ENCODE peak calls at places on chromosome 4, in four cellular contexts. One of them, this sample, is unnamed.

GRCh38 chr4:10119773-10120172 is 3.2 kb upstream of the WDR1 start:
- DNase-seq in cardiac muscle cell: no peak
- DNase-seq in HS-5: no peak
- DNase-seq in nephron progenitor cell: no peak
- DNase-seq in this sample: no peak

GRCh38 chr4:163536101-163536500 is 41.6 kb downstream of the TMA16 start:
- DNase-seq in HS-5: no peak
- DNase-seq in cardiac muscle cell: no peak
- DNase-seq in nephron progenitor cell: no peak
- DNase-seq in this sample: no peak

GRCh38 chr4:106450249-106450648 is 81.7 kb upstream of the GIMD1 start:
- DNase-seq in nephron progenitor cell: no peak
- DNase-seq in cardiac muscle cell: no peak
- DNase-seq in HS-5: no peak
- DNase-seq in this sample: no peak

GRCh38 chr4:175441256-175441655 is 370.8 kb downstream of the GPM6A start:
- DNase-seq in HS-5: no peak
- DNase-seq in cardiac muscle cell: no peak
- DNase-seq in nephron progenitor cell: no peak
- DNase-seq in this sample: no peak

GRCh38 chr4:52545099-52546069 is 113.7 kb downstream of the USP46 start:
- DNase-seq in cardiac muscle cell: peak
- DNase-seq in nephron progenitor cell: peak
- DNase-seq in HS-5: peak
- DNase-seq in this sample: peak

GRCh38 chr4:40718571-40718970 is 31.2 kb upstream of the NSUN7 start:
- DNase-seq in nephron progenitor cell: no peak
- DNase-seq in HS-5: no peak
- DNase-seq in cardiac muscle cell: no peak
- DNase-seq in this sample: peak

GRCh38 chr4:158255727-158256324 is 45.5 kb downstream of the TMEM144 start:
- DNase-seq in HS-5: peak
- DNase-seq in cardiac muscle cell: peak
- DNase-seq in nephron progenitor cell: no peak
- DNase-seq in this sample: peak

GRCh38 chr4:177737387-177737965 is 295.2 kb upstream of the AGA start:
- DNase-seq in HS-5: no peak
- DNase-seq in nephron progenitor cell: no peak
- DNase-seq in cardiac muscle cell: no peak
- DNase-seq in this sample: no peak

GRCh38 chr4:1932736-1933135 is 61.5 kb downstream of the NSD2 start:
- DNase-seq in cardiac muscle cell: no peak
- DNase-seq in nephron progenitor cell: no peak
- DNase-seq in HS-5: no peak
- DNase-seq in this sample: no peak

GRCh38 chr4:113584407-113585150 is 177.0 kb downstream of the CAMK2D start:
- DNase-seq in HS-5: no peak
- DNase-seq in cardiac muscle cell: peak
- DNase-seq in nephron progenitor cell: no peak
- DNase-seq in this sample: no peak

GRCh38 chr4:110614981-110615365 is 7.9 kb downstream of the PITX2 start:
- DNase-seq in HS-5: no peak
- DNase-seq in nephron progenitor cell: peak
- DNase-seq in cardiac muscle cell: no peak
- DNase-seq in this sample: no peak

GRCh38 chr4:12949719-12950118 is 534.4 kb downstream of the RAB28 start:
- DNase-seq in cardiac muscle cell: peak
- DNase-seq in HS-5: no peak
- DNase-seq in nephron progenitor cell: no peak
- DNase-seq in this sample: no peak

GRCh38 chr4:173195132-173195531 is 26.5 kb downstream of the GALNT7 start:
- DNase-seq in HS-5: no peak
- DNase-seq in nephron progenitor cell: no peak
- DNase-seq in cardiac muscle cell: no peak
- DNase-seq in this sample: no peak

GRCh38 chr4:111847256-111848108 is 297.8 kb upstream of the FAM241A start:
- DNase-seq in HS-5: no peak
- DNase-seq in cardiac muscle cell: no peak
- DNase-seq in nephron progenitor cell: no peak
- DNase-seq in this sample: peak

GRCh38 chr4:2261853-2262144 is at the start of gene MXD4:
- DNase-seq in nephron progenitor cell: no peak
- DNase-seq in HS-5: no peak
- DNase-seq in cardiac muscle cell: no peak
- DNase-seq in this sample: no peak

GRCh38 chr4:113169368-113169767 is 119.9 kb downstream of the ANK2 start:
- DNase-seq in nephron progenitor cell: peak
- DNase-seq in HS-5: no peak
- DNase-seq in cardiac muscle cell: peak
- DNase-seq in this sample: peak

GRCh38 chr4:175346381-175346780 is 428.2 kb downstream of the ADAM29 start:
- DNase-seq in nephron progenitor cell: no peak
- DNase-seq in HS-5: no peak
- DNase-seq in cardiac muscle cell: no peak
- DNase-seq in this sample: no peak

GRCh38 chr4:7358100-7358735 is 76.5 kb downstream of the PSAPL1 start:
- DNase-seq in cardiac muscle cell: no peak
- DNase-seq in nephron progenitor cell: no peak
- DNase-seq in HS-5: peak
- DNase-seq in this sample: no peak

GRCh38 chr4:112968456-112969159 is 80.8 kb upstream of the ANK2 start:
- DNase-seq in cardiac muscle cell: no peak
- DNase-seq in nephron progenitor cell: no peak
- DNase-seq in HS-5: no peak
- DNase-seq in this sample: no peak

GRCh38 chr4:182449186-182449880 is 206.1 kb downstream of the TENM3 start:
- DNase-seq in nephron progenitor cell: no peak
- DNase-seq in cardiac muscle cell: no peak
- DNase-seq in HS-5: no peak
- DNase-seq in this sample: peak

GRCh38 chr4:6331018-6331417 is 61.4 kb downstream of the WFS1 start:
- DNase-seq in cardiac muscle cell: no peak
- DNase-seq in nephron progenitor cell: no peak
- DNase-seq in HS-5: no peak
- DNase-seq in this sample: no peak

GRCh38 chr4:6177587-6178197 is 22.7 kb downstream of the JAKMIP1 start:
- DNase-seq in HS-5: no peak
- DNase-seq in cardiac muscle cell: no peak
- DNase-seq in nephron progenitor cell: no peak
- DNase-seq in this sample: peak

GRCh38 chr4:89469930-89470375 is 162.4 kb upstream of the GPRIN3 start:
- DNase-seq in cardiac muscle cell: no peak
- DNase-seq in nephron progenitor cell: no peak
- DNase-seq in HS-5: peak
- DNase-seq in this sample: no peak

GRCh38 chr4:157172011-157172410 is 48.5 kb upstream of the GRIA2 start:
- DNase-seq in nephron progenitor cell: no peak
- DNase-seq in cardiac muscle cell: no peak
- DNase-seq in HS-5: peak
- DNase-seq in this sample: no peak

GRCh38 chr4:163755013-163755412 is 260.5 kb downstream of the TMA16 start:
- DNase-seq in nephron progenitor cell: no peak
- DNase-seq in HS-5: no peak
- DNase-seq in cardiac muscle cell: no peak
- DNase-seq in this sample: peak

GRCh38 chr4:182448281-182449151 is 205.3 kb downstream of the TENM3 start:
- DNase-seq in nephron progenitor cell: peak
- DNase-seq in cardiac muscle cell: peak
- DNase-seq in HS-5: peak
- DNase-seq in this sample: peak

GRCh38 chr4:125498981-125499380 is 184.2 kb downstream of the FAT4 start:
- DNase-seq in HS-5: no peak
- DNase-seq in nephron progenitor cell: no peak
- DNase-seq in cardiac muscle cell: no peak
- DNase-seq in this sample: no peak

GRCh38 chr4:113383111-113383785 is 333.8 kb downstream of the ANK2 start:
- DNase-seq in cardiac muscle cell: no peak
- DNase-seq in nephron progenitor cell: no peak
- DNase-seq in HS-5: peak
- DNase-seq in this sample: peak

GRCh38 chr4:113878718-113879117 is 100.7 kb downstream of the ARSJ start:
- DNase-seq in nephron progenitor cell: peak
- DNase-seq in cardiac muscle cell: peak
- DNase-seq in HS-5: no peak
- DNase-seq in this sample: peak

GRCh38 chr4:42778349-42778748 is 114.2 kb upstream of the GRXCR1 start:
- DNase-seq in nephron progenitor cell: no peak
- DNase-seq in cardiac muscle cell: no peak
- DNase-seq in HS-5: no peak
- DNase-seq in this sample: no peak

GRCh38 chr4:2462218-2462991 is 6.5 kb upstream of the RNF4 start:
- DNase-seq in HS-5: no peak
- DNase-seq in cardiac muscle cell: peak
- DNase-seq in nephron progenitor cell: peak
- DNase-seq in this sample: peak

GRCh38 chr4:69689530-69690111 is 36.6 kb upstream of the UGT2A1 start:
- DNase-seq in nephron progenitor cell: no peak
- DNase-seq in HS-5: no peak
- DNase-seq in cardiac muscle cell: peak
- DNase-seq in this sample: peak